ENCODE peak calls at places on chromosomes 5 and 9, in four cellular contexts. Q is epithelial cell of esophagus, F is fibroblast of mammary gland, J is fibroblast of lung. V is an unnamed sample.

GRCh38 chr5:116546033-116546742 is 28.4 kb downstream of the SEMA6A start:
- DNase-seq in Q (peak), F (peak), J (no peak), V (no peak)

GRCh38 chr9:134957945-134958227 is 40.2 kb upstream of the FCN1 start:
- DNase-seq in Q (no peak), F (no peak), J (no peak), V (no peak)

GRCh38 chr5:178340187-178340586 is 107.6 kb upstream of the PHYKPL start:
- DNase-seq in Q (no peak), F (no peak), J (no peak), V (no peak)

GRCh38 chr9:119370816-119371215 is 1.6 kb upstream of the BRINP1 start:
- DNase-seq in Q (peak), F (peak), J (peak), V (no peak)

GRCh38 chr9:8366161-8366926 is 566.8 kb upstream of the DMAC1 start:
- DNase-seq in Q (peak), F (peak), J (peak), V (no peak)

GRCh38 chr9:69121155-69122085 is 52.7 kb upstream of the TJP2 start:
- DNase-seq in Q (peak), F (no peak), J (peak), V (no peak)

GRCh38 chr9:133726401-133727276 is 11.5 kb downstream of the SARDH start:
- DNase-seq in Q (peak), F (peak), J (peak), V (no peak)

GRCh38 chr5:172414618-172415599 is 39.4 kb downstream of the SH3PXD2B start:
- DNase-seq in Q (peak), F (peak), J (no peak), V (no peak)

GRCh38 chr5:180824630-180825476 is 22.2 kb upstream of the MGAT1 start:
- DNase-seq in Q (no peak), F (no peak), J (no peak), V (no peak)

GRCh38 chr9:82147798-82148440 is 159.3 kb downstream of the SPATA31D1 start:
- DNase-seq in Q (no peak), F (no peak), J (peak), V (no peak)

GRCh38 chr5:142600611-142601360 is 85.1 kb downstream of the FGF1 start:
- DNase-seq in Q (peak), F (peak), J (peak), V (no peak)

GRCh38 chr5:180704362-180704761 is 35.5 kb downstream of the OR2Y1 start:
- DNase-seq in Q (peak), F (peak), J (peak), V (no peak)

GRCh38 chr9:95081998-95082397 is 235.5 kb downstream of the FANCC start:
- DNase-seq in Q (no peak), F (no peak), J (no peak), V (no peak)

GRCh38 chr5:41835625-41836024 is 34.6 kb downstream of the OXCT1 start:
- DNase-seq in Q (peak), F (peak), J (peak), V (peak)

GRCh38 chr9:119273984-119274665 is 95.1 kb downstream of the BRINP1 start:
- DNase-seq in Q (no peak), F (peak), J (peak), V (no peak)

GRCh38 chr5:127820910-127821553 is 117.8 kb downstream of the CCDC192 start:
- DNase-seq in Q (peak), F (peak), J (peak), V (peak)

GRCh38 chr9:121785673-121786542 is 134.5 kb downstream of the DAB2IP start:
- DNase-seq in Q (no peak), F (no peak), J (no peak), V (no peak)

GRCh38 chr9:129436751-129437625 is 183.9 kb downstream of the C9orf50 start:
- DNase-seq in Q (peak), F (no peak), J (peak), V (no peak)

GRCh38 chr9:129885018-129885669 is 49.9 kb downstream of the USP20 start:
- DNase-seq in Q (no peak), F (no peak), J (no peak), V (no peak)

GRCh38 chr5:129104910-129105455 is 10.4 kb downstream of the ISOC1 start:
- DNase-seq in Q (no peak), F (no peak), J (no peak), V (no peak)

GRCh38 chr9:128180001-128180400 is 11.4 kb downstream of the CIZ1 start:
- DNase-seq in Q (no peak), F (no peak), J (no peak), V (no peak)

GRCh38 chr9:19690128-19690527 is 98.7 kb downstream of the SLC24A2 start:
- DNase-seq in Q (peak), F (peak), J (peak), V (no peak)

GRCh38 chr5:99122976-99123375 is 194.2 kb upstream of the CHD1 start:
- DNase-seq in Q (peak), F (no peak), J (peak), V (no peak)

GRCh38 chr5:111454198-111454606 is 58.1 kb downstream of the STARD4 start:
- DNase-seq in Q (peak), F (peak), J (peak), V (peak)

GRCh38 chr5:7146886-7147285 is 249.1 kb upstream of the ADCY2 start:
- DNase-seq in Q (peak), F (no peak), J (no peak), V (no peak)

GRCh38 chr5:137604348-137605095 is 105.4 kb upstream of the SPOCK1 start:
- DNase-seq in Q (no peak), F (no peak), J (no peak), V (no peak)

GRCh38 chr9:35967042-35967441 is 9.1 kb upstream of the OR2S2 start:
- DNase-seq in Q (no peak), F (no peak), J (no peak), V (no peak)

GRCh38 chr5:176529824-176530195 is 7.4 kb downstream of the RNF44 start:
- DNase-seq in Q (no peak), F (no peak), J (no peak), V (no peak)

GRCh38 chr9:105890046-105890822 is 195.9 kb downstream of the TMEM38B start:
- DNase-seq in Q (no peak), F (no peak), J (peak), V (no peak)

GRCh38 chr9:70263421-70263820 is 4.6 kb downstream of the SMC5 start:
- DNase-seq in Q (peak), F (peak), J (peak), V (no peak)

GRCh38 chr5:172450861-172451695 is 3.2 kb downstream of the SH3PXD2B start:
- DNase-seq in Q (peak), F (peak), J (no peak), V (no peak)

GRCh38 chr5:68430282-68430681 is 214.7 kb downstream of the PIK3R1 start:
- DNase-seq in Q (no peak), F (no peak), J (no peak), V (no peak)

GRCh38 chr5:54944364-54944763 is 41.0 kb downstream of the ESM1 start:
- DNase-seq in Q (peak), F (peak), J (peak), V (no peak)

GRCh38 chr9:93698140-93698908 is 121.9 kb downstream of the PHF2 start:
- DNase-seq in Q (no peak), F (no peak), J (no peak), V (no peak)

GRCh38 chr5:159406571-159406970 is 76.3 kb upstream of the IL12B start:
- DNase-seq in Q (no peak), F (no peak), J (no peak), V (no peak)

GRCh38 chr5:159402871-159403270 is 72.6 kb upstream of the IL12B start:
- DNase-seq in Q (no peak), F (no peak), J (peak), V (no peak)

GRCh38 chr5:159405611-159406031 is 75.3 kb upstream of the IL12B start:
- DNase-seq in Q (no peak), F (no peak), J (peak), V (no peak)

GRCh38 chr5:159402328-159402727 is 72.0 kb upstream of the IL12B start:
- DNase-seq in Q (peak), F (no peak), J (peak), V (no peak)

GRCh38 chr5:159403906-159404641 is 73.8 kb upstream of the IL12B start:
- DNase-seq in Q (no peak), F (peak), J (peak), V (no peak)
- H3K4me3 ChIP-seq in Q (no peak), F (no peak), J (no peak), V (no peak)

GRCh38 chr9:18142964-18143363 is 331.0 kb upstream of the ADAMTSL1 start:
- DNase-seq in Q (peak), F (peak), J (no peak), V (no peak)
- TF ChIP-seq CTCF in Q (peak), F (peak), J (peak), V (peak)

GRCh38 chr5:122182491-122182921 is 53.2 kb downstream of the ZNF474 start:
- DNase-seq in Q (peak), F (peak), J (peak), V (peak)
- H3K4me3 ChIP-seq in Q (peak), F (no peak), J (peak), V (no peak)

GRCh38 chr9:114271556-114272510 is 51.1 kb upstream of the ORM1 start:
- DNase-seq in Q (peak), F (peak), J (peak), V (no peak)
- TF ChIP-seq CTCF in Q (peak), F (peak), J (peak), V (peak)

DNA sequence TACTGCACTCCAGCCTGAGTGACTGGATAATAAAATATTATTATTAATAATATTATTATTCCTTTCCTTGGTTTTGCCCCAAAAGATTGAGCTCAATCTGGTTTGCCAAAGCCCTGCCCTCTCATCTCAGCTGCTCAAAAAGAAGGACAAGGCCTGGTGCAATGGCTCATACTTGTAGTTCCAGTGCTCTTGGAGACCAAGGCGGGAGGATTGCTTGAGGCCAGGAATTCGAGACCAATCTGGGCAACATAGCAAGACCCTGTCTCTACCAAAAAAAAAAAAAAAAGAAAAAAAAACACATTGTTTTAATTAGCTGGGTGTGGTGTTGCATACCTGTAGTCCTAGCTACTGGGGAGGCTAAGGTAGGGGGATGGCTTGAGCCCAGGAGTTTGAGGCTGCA is 13.7 kb upstream of the DENND1A start:
- DNase-seq in Q (no peak), F (no peak), J (no peak), V (no peak)
- H3K4me3 ChIP-seq in Q (no peak), F (no peak), J (no peak), V (no peak)

DNA sequence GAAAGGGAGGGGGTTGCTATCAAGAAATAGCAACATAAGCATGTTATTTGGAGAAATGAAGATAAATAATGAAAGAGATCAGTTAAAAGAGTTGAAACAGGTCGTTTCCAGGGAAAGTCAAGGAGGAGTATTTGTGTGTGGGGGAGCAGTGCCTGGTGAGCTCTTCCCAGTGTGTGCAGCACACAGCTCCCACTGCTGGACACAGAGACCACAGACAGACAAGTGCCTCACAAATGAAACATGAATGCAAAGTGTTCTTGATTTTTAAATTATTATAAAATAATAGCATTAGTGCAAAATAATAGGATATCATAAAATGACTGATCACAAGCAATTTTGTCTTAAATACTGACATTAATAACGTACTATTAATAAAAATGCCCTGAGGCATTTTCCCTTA is 40.8 kb downstream of the LIFR start:
- DNase-seq in Q (peak), F (peak), J (peak), V (no peak)
- TF ChIP-seq CTCF in Q (peak), F (peak), J (peak), V (peak)

GRCh38 chr5:119451561-119451960 is 736 bp upstream of the HSD17B4 start:
- DNase-seq in Q (no peak), F (no peak), J (no peak), V (no peak)
- H3K4me3 ChIP-seq in Q (no peak), F (no peak), J (no peak), V (no peak)

GRCh38 chr5:141245250-141245717 is at the start of gene PCDHB15:
- DNase-seq in Q (no peak), F (no peak), J (no peak), V (no peak)
- TF ChIP-seq CTCF in Q (no peak), F (no peak), J (peak), V (peak)

GRCh38 chr5:150489358-150490295 is 18.3 kb upstream of the NDST1 start:
- DNase-seq in Q (no peak), F (peak), J (peak), V (no peak)
- H3K4me3 ChIP-seq in Q (no peak), F (no peak), J (no peak), V (no peak)

V was measured in AG09309.